ENCODE peak calls at places on chromosomes 12 and 14, in four cellular contexts. One of them, this sample, is unnamed.

GRCh38 chr12:13836116-13836515 is 145.3 kb downstream of the GRIN2B start:
- DNase-seq in cardiac fibroblast: no peak
- DNase-seq in mucosa of descending colon: no peak
- DNase-seq in astrocyte of the spinal cord: no peak
- DNase-seq in this sample: no peak

GRCh38 chr12:42960087-42960527 is 370.6 kb upstream of the PRICKLE1 start:
- DNase-seq in astrocyte of the spinal cord: peak
- DNase-seq in cardiac fibroblast: peak
- DNase-seq in mucosa of descending colon: no peak
- DNase-seq in this sample: no peak

GRCh38 chr12:107565551-107565950 is 120.0 kb upstream of the PWP1 start:
- DNase-seq in astrocyte of the spinal cord: no peak
- DNase-seq in mucosa of descending colon: no peak
- DNase-seq in cardiac fibroblast: no peak
- DNase-seq in this sample: no peak

GRCh38 chr14:50489851-50490250 is 42.5 kb downstream of the MAP4K5 start:
- DNase-seq in astrocyte of the spinal cord: no peak
- DNase-seq in cardiac fibroblast: no peak
- DNase-seq in mucosa of descending colon: no peak
- DNase-seq in this sample: no peak

GRCh38 chr12:104707179-104707578 is 250.4 kb downstream of the CHST11 start:
- DNase-seq in astrocyte of the spinal cord: peak
- DNase-seq in cardiac fibroblast: peak
- DNase-seq in mucosa of descending colon: no peak
- DNase-seq in this sample: no peak

GRCh38 chr14:60353410-60353809 is 104.4 kb downstream of the PPM1A start:
- DNase-seq in mucosa of descending colon: no peak
- DNase-seq in astrocyte of the spinal cord: no peak
- DNase-seq in cardiac fibroblast: no peak
- DNase-seq in this sample: no peak

GRCh38 chr12:71661977-71662522 is 1.6 kb downstream of the ZFC3H1 start:
- DNase-seq in cardiac fibroblast: peak
- DNase-seq in mucosa of descending colon: no peak
- DNase-seq in astrocyte of the spinal cord: peak
- DNase-seq in this sample: peak

GRCh38 chr12:40375076-40375475 is 150.3 kb downstream of the LRRK2 start:
- DNase-seq in mucosa of descending colon: no peak
- DNase-seq in cardiac fibroblast: peak
- DNase-seq in astrocyte of the spinal cord: no peak
- DNase-seq in this sample: peak

GRCh38 chr14:33954016-33954598 is 3.2 kb upstream of the EGLN3 start:
- DNase-seq in astrocyte of the spinal cord: no peak
- DNase-seq in mucosa of descending colon: no peak
- DNase-seq in cardiac fibroblast: no peak
- DNase-seq in this sample: no peak

GRCh38 chr12:50505945-50506344 is 1.2 kb downstream of the DIP2B start:
- DNase-seq in cardiac fibroblast: peak
- DNase-seq in mucosa of descending colon: peak
- DNase-seq in astrocyte of the spinal cord: peak
- DNase-seq in this sample: peak

GRCh38 chr12:129185855-129186254 is 332.6 kb downstream of the GLT1D1 start:
- DNase-seq in cardiac fibroblast: no peak
- DNase-seq in mucosa of descending colon: no peak
- DNase-seq in astrocyte of the spinal cord: peak
- DNase-seq in this sample: peak

GRCh38 chr14:100147181-100147631 is 12.2 kb downstream of the DEGS2 start:
- DNase-seq in astrocyte of the spinal cord: no peak
- DNase-seq in cardiac fibroblast: no peak
- DNase-seq in mucosa of descending colon: no peak
- DNase-seq in this sample: no peak

GRCh38 chr12:130132831-130133635 is 29.2 kb upstream of the FZD10 start:
- DNase-seq in astrocyte of the spinal cord: no peak
- DNase-seq in cardiac fibroblast: no peak
- DNase-seq in mucosa of descending colon: no peak
- DNase-seq in this sample: no peak

GRCh38 chr14:99720941-99721791 is 37.1 kb downstream of the CYP46A1 start:
- DNase-seq in mucosa of descending colon: no peak
- DNase-seq in astrocyte of the spinal cord: no peak
- DNase-seq in cardiac fibroblast: no peak
- DNase-seq in this sample: no peak

GRCh38 chr14:65290830-65291229 is 121.7 kb upstream of the FUT8 start:
- DNase-seq in astrocyte of the spinal cord: peak
- DNase-seq in mucosa of descending colon: no peak
- DNase-seq in cardiac fibroblast: peak
- DNase-seq in this sample: peak

GRCh38 chr12:47267571-47267970 is 187.8 kb upstream of the AMIGO2 start:
- DNase-seq in astrocyte of the spinal cord: no peak
- DNase-seq in mucosa of descending colon: no peak
- DNase-seq in cardiac fibroblast: no peak
- DNase-seq in this sample: no peak

GRCh38 chr14:69839017-69839416 is 40.2 kb upstream of the SMOC1 start:
- DNase-seq in cardiac fibroblast: no peak
- DNase-seq in astrocyte of the spinal cord: no peak
- DNase-seq in mucosa of descending colon: no peak
- DNase-seq in this sample: no peak

DNA sequence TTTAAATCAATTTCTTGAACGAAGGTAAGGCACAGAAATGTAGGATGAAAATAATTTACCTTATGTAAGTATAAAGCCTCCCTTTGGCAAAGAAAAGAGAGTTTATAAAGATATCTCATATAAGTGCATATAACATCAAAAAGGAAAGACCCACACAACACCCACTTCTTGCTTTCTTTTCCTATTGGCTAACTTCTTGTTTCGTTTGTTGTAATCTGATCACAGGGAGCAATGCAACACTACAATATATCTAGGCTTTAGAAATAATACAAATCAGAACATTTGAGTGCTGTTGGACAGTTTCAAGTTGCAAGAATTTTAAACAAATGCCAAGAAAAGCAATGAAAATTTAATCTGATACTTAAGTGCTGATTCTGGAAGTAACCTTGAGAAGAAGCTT is 1.3 kb downstream of the FGD6 start:
- DNase-seq in astrocyte of the spinal cord: peak
- DNase-seq in cardiac fibroblast: peak
- DNase-seq in mucosa of descending colon: no peak
- DNase-seq in this sample: peak
- H3K4me3 ChIP-seq in astrocyte of the spinal cord: peak
- H3K4me3 ChIP-seq in cardiac fibroblast: peak
- H3K4me3 ChIP-seq in mucosa of descending colon: no peak
- H3K4me3 ChIP-seq in this sample: peak

DNA sequence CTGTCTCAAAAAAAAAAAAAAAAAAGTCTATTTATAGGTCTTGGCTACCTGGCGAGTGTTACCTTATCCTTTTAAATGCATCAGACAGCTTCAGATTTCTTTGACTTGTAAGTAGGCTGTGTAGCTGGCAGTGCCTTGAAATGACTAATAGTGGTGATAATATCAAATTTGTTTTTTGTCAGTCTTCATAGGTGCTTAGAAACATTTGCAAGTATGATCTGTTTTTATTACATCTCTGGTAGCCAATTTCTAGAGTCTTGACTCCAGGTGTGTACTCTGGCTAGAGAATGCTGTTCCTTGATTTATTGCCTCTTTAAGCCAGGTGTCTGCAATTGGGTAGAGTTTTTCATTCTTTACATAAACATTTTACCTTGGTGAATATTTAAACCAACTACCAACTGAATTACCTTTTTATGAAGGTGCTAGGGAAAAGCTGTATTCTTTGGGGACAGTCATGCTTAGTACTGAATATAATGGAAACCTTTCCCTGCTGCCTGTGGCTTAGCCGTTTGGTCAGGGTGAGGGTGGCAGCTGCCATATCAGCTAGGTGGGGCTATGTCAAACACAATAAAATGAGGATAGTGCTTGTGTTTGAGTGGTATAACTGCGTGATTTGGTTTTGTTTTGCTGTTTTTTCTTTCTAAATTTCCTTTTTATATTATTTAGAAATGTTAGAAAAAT is 32.7 kb downstream of the MLXIP start:
- DNase-seq in cardiac fibroblast: no peak
- DNase-seq in astrocyte of the spinal cord: no peak
- DNase-seq in mucosa of descending colon: peak
- DNase-seq in this sample: no peak
- TF ChIP-seq CTCF in cardiac fibroblast: no peak
- TF ChIP-seq CTCF in astrocyte of the spinal cord: no peak
- TF ChIP-seq CTCF in mucosa of descending colon: no peak
- TF ChIP-seq CTCF in this sample: no peak

DNA sequence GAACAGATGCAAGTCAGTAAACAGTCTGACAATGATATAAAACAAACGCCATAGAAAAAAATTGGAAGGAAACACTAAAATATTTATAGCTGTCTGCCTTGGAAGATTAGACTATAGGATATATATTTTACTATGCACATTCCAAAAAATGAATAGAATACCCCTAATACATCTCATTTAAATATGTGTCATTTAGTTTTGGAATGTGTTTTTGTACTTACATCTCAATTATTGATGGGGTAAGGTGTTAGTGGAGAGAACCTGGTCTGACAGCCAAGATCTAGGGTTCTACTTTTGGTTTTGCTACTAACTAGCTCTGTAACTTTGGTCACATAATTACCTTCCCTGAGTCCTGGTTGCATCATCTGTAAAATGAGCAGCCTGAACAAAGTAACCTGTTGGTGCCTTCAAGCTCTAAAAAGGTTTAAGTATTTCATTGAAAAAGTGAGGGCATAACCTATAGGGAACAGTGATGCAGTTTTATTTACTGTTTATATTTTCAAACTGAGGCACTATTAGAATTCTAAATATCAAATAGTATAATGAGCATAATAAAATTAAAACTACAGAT is 28.6 kb upstream of the SLC6A13 start:
- DNase-seq in cardiac fibroblast: no peak
- DNase-seq in mucosa of descending colon: no peak
- DNase-seq in astrocyte of the spinal cord: no peak
- DNase-seq in this sample: no peak
- H3K4me3 ChIP-seq in cardiac fibroblast: no peak
- H3K4me3 ChIP-seq in mucosa of descending colon: no peak
- H3K4me3 ChIP-seq in astrocyte of the spinal cord: no peak
- H3K4me3 ChIP-seq in this sample: no peak

GRCh38 chr12:45540661-45541341 is 188.7 kb upstream of the ARID2 start:
- DNase-seq in mucosa of descending colon: no peak
- DNase-seq in astrocyte of the spinal cord: no peak
- DNase-seq in cardiac fibroblast: no peak
- DNase-seq in this sample: no peak

GRCh38 chr12:45547132-45547531 is 182.4 kb upstream of the ARID2 start:
- DNase-seq in astrocyte of the spinal cord: no peak
- DNase-seq in mucosa of descending colon: no peak
- DNase-seq in cardiac fibroblast: no peak
- DNase-seq in this sample: no peak

GRCh38 chr12:45546545-45546944 is 183.0 kb upstream of the ARID2 start:
- DNase-seq in astrocyte of the spinal cord: no peak
- DNase-seq in mucosa of descending colon: no peak
- DNase-seq in cardiac fibroblast: no peak
- DNase-seq in this sample: no peak

GRCh38 chr12:45547822-45548221 is 181.7 kb upstream of the ARID2 start:
- DNase-seq in astrocyte of the spinal cord: peak
- DNase-seq in cardiac fibroblast: peak
- DNase-seq in mucosa of descending colon: no peak
- DNase-seq in this sample: peak

DNA sequence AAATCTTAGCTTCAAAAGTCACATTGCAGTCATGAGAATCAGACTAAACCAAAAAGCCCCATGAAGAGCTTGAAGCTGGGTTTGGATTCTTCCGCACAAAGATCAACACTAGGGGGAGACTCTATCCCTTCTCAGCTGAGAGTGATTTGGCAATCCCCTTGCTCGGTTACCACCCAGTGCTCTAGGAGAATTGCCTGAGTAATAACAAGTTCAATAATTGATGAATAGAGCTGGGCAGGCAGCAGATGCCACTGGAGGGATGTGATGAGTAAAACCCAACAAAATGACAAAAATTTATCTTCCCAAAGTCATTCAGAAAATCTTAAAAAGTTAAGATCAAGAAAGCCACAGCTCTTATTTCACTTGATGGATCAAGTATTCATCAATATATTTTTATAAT is 185.6 kb upstream of the ARID2 start:
- DNase-seq in astrocyte of the spinal cord: peak
- DNase-seq in mucosa of descending colon: peak
- DNase-seq in cardiac fibroblast: peak
- DNase-seq in this sample: peak
- TF ChIP-seq CTCF in astrocyte of the spinal cord: peak
- TF ChIP-seq CTCF in mucosa of descending colon: peak
- TF ChIP-seq CTCF in cardiac fibroblast: peak
- TF ChIP-seq CTCF in this sample: peak

DNA sequence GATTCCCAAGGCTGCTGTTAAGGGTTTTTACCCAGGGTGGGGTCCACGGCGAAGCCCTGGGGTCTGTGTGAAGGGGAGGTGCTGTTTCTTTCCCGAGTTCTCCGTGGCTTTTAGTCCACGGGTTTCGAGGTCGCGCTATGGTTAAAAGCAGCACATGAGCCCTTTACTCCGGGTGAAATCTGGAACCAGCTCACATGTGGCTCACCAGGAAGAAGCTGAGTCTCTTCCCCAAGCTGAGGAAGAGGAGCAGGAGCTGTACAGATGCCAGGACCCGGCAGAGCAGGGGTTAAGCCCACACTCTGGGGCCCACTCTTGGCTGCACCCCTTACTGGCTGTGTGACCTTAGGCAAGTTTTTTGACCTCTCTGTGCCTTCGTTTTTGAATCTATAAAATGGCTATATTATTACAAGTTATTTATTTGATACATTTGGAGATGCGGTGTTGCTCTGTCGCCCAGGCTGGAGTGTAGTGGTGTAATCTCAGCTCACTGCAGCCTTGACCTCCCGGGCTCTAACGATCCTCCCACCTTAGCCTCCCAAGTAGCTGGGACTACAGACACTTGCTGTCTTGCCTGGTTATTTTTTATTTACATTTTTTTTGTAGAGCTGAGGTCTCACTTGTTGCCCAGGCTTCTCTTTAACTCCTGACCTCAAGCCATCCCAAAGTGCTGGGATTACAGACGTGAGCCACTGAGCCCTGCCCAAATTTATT is 266.3 kb downstream of the AACS start:
- DNase-seq in astrocyte of the spinal cord: peak
- DNase-seq in mucosa of descending colon: peak
- DNase-seq in cardiac fibroblast: peak
- DNase-seq in this sample: peak
- H3K4me3 ChIP-seq in astrocyte of the spinal cord: peak
- H3K4me3 ChIP-seq in mucosa of descending colon: no peak
- H3K4me3 ChIP-seq in cardiac fibroblast: peak
- H3K4me3 ChIP-seq in this sample: peak